ENCODE peak calls at places on chromosomes 13 and 19, in eight cellular contexts. O is WTC11, R is breast epithelium, D is AG04450, N is AG09309, Z is cardiac muscle cell, V is GM10248, X is foreskin keratinocyte. E is an unnamed sample.

GRCh38 chr13:113299951-113300350 is 2.9 kb downstream of the LAMP1 start:
- DNase-seq in N (no peak), O (no peak), Z (no peak), R (no peak), D (no peak), X (no peak), V (peak), E (no peak)

GRCh38 chr19:23981863-23982262 is 67.2 kb downstream of the ZNF726 start:
- DNase-seq in O (no peak), N (no peak), X (no peak), Z (no peak), V (no peak), R (no peak), D (no peak), E (no peak)

GRCh38 chr19:28169168-28169862 is 1043.6 kb downstream of the UQCRFS1 start:
- DNase-seq in V (no peak), N (no peak), X (no peak), Z (no peak), R (no peak), D (no peak), O (peak), E (peak)

GRCh38 chr13:108851660-108852059 is 222.2 kb downstream of the MYO16 start:
- DNase-seq in V (no peak), Z (no peak), D (no peak), X (no peak), O (no peak), N (no peak), R (no peak), E (no peak)

GRCh38 chr13:99353836-99354235 is 46.6 kb upstream of the GPR183 start:
- DNase-seq in O (no peak), Z (no peak), X (no peak), D (no peak), V (no peak), R (no peak), N (no peak), E (no peak)

GRCh38 chr19:42252365-42253244 is 2.3 kb downstream of the ERF start:
- DNase-seq in D (no peak), Z (peak), R (peak), V (no peak), O (no peak), X (no peak), N (no peak), E (no peak)

GRCh38 chr13:45704211-45704739 is 2.2 kb downstream of the CBY2 start:
- DNase-seq in X (no peak), V (no peak), N (no peak), D (no peak), O (no peak), Z (no peak), R (no peak), E (no peak)

GRCh38 chr19:17830567-17831418 is 9.5 kb upstream of the INSL3 start:
- DNase-seq in V (peak), R (no peak), N (no peak), O (peak), Z (peak), X (peak), D (no peak), E (peak)

GRCh38 chr13:24745861-24746617 is 17.9 kb upstream of the RNF17 start:
- DNase-seq in O (peak), X (no peak), D (no peak), Z (no peak), V (no peak), N (no peak), R (no peak), E (peak)

GRCh38 chr19:38277969-38278680 is 13.8 kb downstream of the SPINT2 start:
- DNase-seq in D (no peak), R (peak), O (no peak), V (no peak), Z (peak), N (no peak), X (no peak), E (no peak)

GRCh38 chr19:14682084-14682483 is 7.4 kb upstream of the ADGRE3 start:
- DNase-seq in N (no peak), X (no peak), V (no peak), R (no peak), O (no peak), Z (no peak), D (no peak), E (no peak)

GRCh38 chr19:14683439-14683838 is 6.4 kb upstream of the ZNF333 start:
- DNase-seq in N (no peak), O (no peak), V (no peak), Z (no peak), X (no peak), R (no peak), D (no peak), E (no peak)

GRCh38 chr19:14689598-14690503 is at the start of gene ZNF333:
- DNase-seq in V (peak), D (peak), X (peak), O (peak), N (peak), Z (peak), R (peak), E (peak)

GRCh38 chr19:14686411-14686810 is 3.4 kb upstream of the ZNF333 start:
- DNase-seq in N (no peak), V (no peak), R (no peak), D (no peak), O (peak), X (no peak), Z (peak), E (no peak)
- TF ChIP-seq CTCF in N (no peak), V (peak), R (no peak), D (peak), O (no peak), X (peak), Z (peak), E (no peak)

GRCh38 chr13:97659602-97660001 is 225.6 kb downstream of the RAP2A start:
- DNase-seq in N (no peak), D (peak), O (peak), R (no peak), X (no peak), V (no peak), Z (peak), E (peak)
- TF ChIP-seq CTCF in N (peak), D (peak), O (no peak), R (no peak), X (peak), V (peak), Z (peak), E (peak)

GRCh38 chr19:1243768-1244692 is 2.5 kb downstream of the ATP5F1D start:
- DNase-seq in N (no peak), D (no peak), X (no peak), R (peak), O (peak), V (peak), Z (peak), E (peak)

GRCh38 chr19:1245468-1245867 is 2.9 kb upstream of the MIDN start:
- DNase-seq in X (no peak), N (no peak), Z (no peak), R (no peak), V (no peak), D (no peak), O (no peak), E (no peak)

GRCh38 chr19:1245884-1246816 is 2.2 kb upstream of the MIDN start:
- DNase-seq in R (no peak), Z (no peak), N (no peak), V (no peak), X (no peak), O (peak), D (no peak), E (peak)

GRCh38 chr19:1247747-1248453 is 483 bp upstream of the MIDN start:
- DNase-seq in R (no peak), V (peak), Z (peak), X (peak), N (no peak), O (peak), D (no peak), E (peak)

GRCh38 chr19:1244693-1245451 is 3.3 kb downstream of the ATP5F1D start:
- DNase-seq in X (no peak), O (no peak), N (no peak), R (no peak), D (no peak), V (no peak), Z (no peak), E (no peak)
- TF ChIP-seq CTCF in X (no peak), O (no peak), N (no peak), R (no peak), D (no peak), V (no peak), Z (no peak), E (peak)

GRCh38 chr19:46621191-46622117 is 3.4 kb downstream of the PTGIR start:
- DNase-seq in Z (no peak), N (no peak), O (peak), R (no peak), D (no peak), X (no peak), V (no peak), E (peak)
- TF ChIP-seq CTCF in Z (peak), N (peak), O (no peak), R (no peak), D (peak), X (peak), V (peak), E (no peak)